ENCODE peak calls at places on chromosomes 4 and X, in eight cellular contexts. T is foreskin fibroblast, E is B cell, M is Peyer's patch, D is glutamatergic neuron, K is fibroblast of pulmonary artery, P is AG10803, S is tibial artery. J is an unnamed sample.

GRCh38 chr4:181911420-181911819 is 331.8 kb upstream of the TENM3 start:
- DNase-seq in T (no peak), E (no peak), M (no peak), D (no peak), K (peak), P (peak), S (no peak), J (no peak)

GRCh38 chr4:7157666-7158065 is 34.7 kb upstream of the SORCS2 start:
- DNase-seq in T (no peak), E (no peak), M (no peak), D (no peak), K (no peak), P (no peak), S (no peak), J (no peak)

GRCh38 chr4:108360857-108361820 is 192.4 kb upstream of the LEF1 start:
- DNase-seq in T (peak), E (no peak), M (no peak), D (no peak), K (peak), P (peak), S (no peak), J (no peak)

GRCh38 chr4:1487761-1488160 is 81.5 kb upstream of the NKX1-1 start:
- DNase-seq in T (no peak), E (no peak), M (no peak), D (no peak), K (no peak), P (no peak), S (no peak), J (no peak)

GRCh38 chrX:68018248-68019203 is 414.8 kb downstream of the OPHN1 start:
- DNase-seq in T (peak), E (no peak), M (no peak), D (peak), K (peak), P (peak), S (no peak), J (no peak)

GRCh38 chr4:75244325-75244724 is 269.9 kb downstream of the RCHY1 start:
- DNase-seq in T (no peak), E (no peak), M (no peak), D (no peak), K (no peak), P (no peak), S (no peak), J (no peak)

GRCh38 chrX:38627683-38628082 is 66.3 kb downstream of the TSPAN7 start:
- DNase-seq in T (peak), E (peak), M (no peak), D (no peak), K (peak), P (no peak), S (no peak), J (peak)

GRCh38 chrX:41180194-41180902 is 95.1 kb downstream of the USP9X start:
- DNase-seq in T (peak), E (peak), M (peak), D (peak), K (peak), P (peak), S (peak), J (peak)

GRCh38 chrX:100928660-100929613 is at the start of gene XKRX:
- DNase-seq in T (no peak), E (peak), M (peak), D (peak), K (no peak), P (no peak), S (peak), J (peak)

GRCh38 chr4:89482248-89482647 is 174.6 kb upstream of the GPRIN3 start:
- DNase-seq in T (peak), E (no peak), M (no peak), D (no peak), K (peak), P (peak), S (no peak), J (peak)

GRCh38 chr4:73434311-73434710 is 1.7 kb upstream of the AFP start:
- DNase-seq in T (no peak), E (no peak), M (no peak), D (no peak), K (peak), P (no peak), S (no peak), J (peak)

GRCh38 chr4:78155616-78156105 is 98.5 kb downstream of the FRAS1 start:
- DNase-seq in T (no peak), E (no peak), M (no peak), D (no peak), K (no peak), P (peak), S (no peak), J (no peak)

GRCh38 chrX:72054776-72055495 is 76.8 kb downstream of the RTL5 start:
- DNase-seq in T (no peak), E (no peak), M (no peak), D (peak), K (no peak), P (no peak), S (no peak), J (no peak)

GRCh38 chrX:67780694-67781109 is 236.9 kb downstream of the AR start:
- DNase-seq in T (peak), E (no peak), M (no peak), D (no peak), K (peak), P (peak), S (peak), J (no peak)

GRCh38 chr4:4677825-4678522 is 136.1 kb upstream of the STX18 start:
- DNase-seq in T (peak), E (no peak), M (no peak), D (peak), K (peak), P (peak), S (peak), J (no peak)

GRCh38 chr4:183838987-183839712 is 66.0 kb upstream of the STOX2 start:
- DNase-seq in T (no peak), E (no peak), M (no peak), D (no peak), K (peak), P (no peak), S (no peak), J (no peak)

GRCh38 chrX:16212024-16212423 is 44.7 kb downstream of the MAGEB17 start:
- DNase-seq in T (no peak), E (no peak), M (no peak), D (no peak), K (peak), P (no peak), S (no peak), J (no peak)

GRCh38 chr4:93199492-93199891 is 629.1 kb upstream of the ATOH1 start:
- DNase-seq in T (peak), E (no peak), M (no peak), D (no peak), K (peak), P (peak), S (no peak), J (peak)

GRCh38 chr4:168908093-168908492 is 102.0 kb downstream of the CBR4 start:
- DNase-seq in T (peak), E (no peak), M (no peak), D (no peak), K (peak), P (peak), S (no peak), J (no peak)

GRCh38 chr4:105551968-105552746 is at the start of gene ARHGEF38:
- DNase-seq in T (no peak), E (no peak), M (no peak), D (no peak), K (no peak), P (peak), S (no peak), J (no peak)

GRCh38 chr4:175947117-175947722 is 118.4 kb upstream of the WDR17 start:
- DNase-seq in T (peak), E (peak), M (no peak), D (no peak), K (peak), P (peak), S (no peak), J (no peak)

GRCh38 chr4:79576480-79576803 is 168.4 kb upstream of the GK2 start:
- DNase-seq in T (no peak), E (peak), M (no peak), D (peak), K (peak), P (peak), S (no peak), J (no peak)

GRCh38 chrX:108359811-108360602 is 78.2 kb downstream of the COL4A6 start:
- DNase-seq in T (peak), E (no peak), M (no peak), D (no peak), K (peak), P (no peak), S (no peak), J (no peak)

GRCh38 chrX:2320580-2321327 is 180.0 kb downstream of the DHRSX start:
- DNase-seq in T (peak), E (peak), M (no peak), D (no peak), K (peak), P (peak), S (no peak), J (no peak)

GRCh38 chr4:65999518-65999871 is 329.2 kb upstream of the EPHA5 start:
- DNase-seq in T (no peak), E (no peak), M (no peak), D (no peak), K (no peak), P (no peak), S (no peak), J (no peak)

GRCh38 chrX:24513416-24513815 is 48.3 kb downstream of the PDK3 start:
- DNase-seq in T (no peak), E (no peak), M (no peak), D (no peak), K (no peak), P (no peak), S (no peak), J (peak)

GRCh38 chr4:153785830-153786721 is 2.8 kb downstream of the SFRP2 start:
- DNase-seq in T (no peak), E (no peak), M (no peak), D (no peak), K (peak), P (peak), S (no peak), J (peak)

GRCh38 chr4:16253127-16253960 is 27.1 kb upstream of the TAPT1 start:
- DNase-seq in T (peak), E (no peak), M (no peak), D (no peak), K (peak), P (peak), S (no peak), J (no peak)

GRCh38 chr4:158208931-158209640 is 1.2 kb upstream of the TMEM144 start:
- DNase-seq in T (no peak), E (peak), M (no peak), D (no peak), K (peak), P (no peak), S (no peak), J (peak)

GRCh38 chrX:10017866-10018265 is 50.7 kb downstream of the CLDN34 start:
- DNase-seq in T (peak), E (no peak), M (no peak), D (no peak), K (peak), P (peak), S (no peak), J (no peak)

GRCh38 chr4:42865572-42866189 is 26.8 kb upstream of the GRXCR1 start:
- DNase-seq in T (peak), E (peak), M (peak), D (peak), K (peak), P (peak), S (peak), J (peak)

GRCh38 chrX:16119353-16120220 is 3.8 kb upstream of the GRPR start:
- DNase-seq in T (no peak), E (peak), M (no peak), D (no peak), K (no peak), P (no peak), S (no peak), J (peak)

GRCh38 chr4:109027016-109027500 is 264.2 kb upstream of the ETNPPL start:
- DNase-seq in T (no peak), E (no peak), M (no peak), D (no peak), K (no peak), P (no peak), S (no peak), J (no peak)

GRCh38 chrX:45954026-45954425 is 591.2 kb downstream of the ZNF674 start:
- DNase-seq in T (no peak), E (no peak), M (no peak), D (no peak), K (no peak), P (peak), S (no peak), J (no peak)

GRCh38 chrX:131830400-131831184 is 192.5 kb upstream of the STK26 start:
- DNase-seq in T (peak), E (peak), M (peak), D (peak), K (peak), P (peak), S (peak), J (peak)

GRCh38 chr4:149549911-149550310 is 265.7 kb downstream of the IQCM start:
- DNase-seq in T (no peak), E (no peak), M (no peak), D (peak), K (peak), P (peak), S (no peak), J (no peak)

GRCh38 chr4:72468904-72469502 is 100.0 kb downstream of the ADAMTS3 start:
- DNase-seq in T (no peak), E (peak), M (no peak), D (no peak), K (peak), P (peak), S (no peak), J (no peak)

GRCh38 chrX:30618160-30618765 is 35.0 kb upstream of the GK start:
- DNase-seq in T (no peak), E (peak), M (no peak), D (no peak), K (peak), P (no peak), S (no peak), J (no peak)

GRCh38 chr4:173273956-173274355 is 60.2 kb downstream of the HMGB2 start:
- DNase-seq in T (peak), E (no peak), M (no peak), D (no peak), K (no peak), P (peak), S (no peak), J (no peak)

DNA sequence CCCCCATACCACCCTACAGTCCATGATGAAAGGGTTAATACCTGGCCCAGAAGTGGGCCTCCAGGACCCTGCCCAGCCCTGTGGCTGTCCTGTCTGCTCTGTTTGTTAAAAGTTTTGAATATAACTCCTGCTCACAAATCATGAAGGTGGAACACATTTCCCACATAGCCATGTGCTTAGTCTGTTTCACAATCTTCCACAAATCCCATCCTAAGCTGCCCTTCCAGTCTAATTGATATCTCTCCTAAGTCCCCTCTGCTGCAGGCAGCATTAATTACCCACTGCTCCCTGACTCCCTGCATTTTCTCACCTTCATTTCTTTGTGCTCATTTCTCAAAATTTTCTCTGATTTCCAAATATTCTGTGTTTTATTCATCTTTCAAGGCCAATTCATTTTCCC is 142.6 kb downstream of the AASDH start:
- DNase-seq in T (no peak), E (no peak), M (no peak), D (no peak), K (no peak), P (no peak), S (no peak), J (no peak)
- TF ChIP-seq CTCF in T (no peak), E (no peak), M (no peak), D (no peak), K (no peak), P (no peak), S (no peak), J (no peak)

DNA sequence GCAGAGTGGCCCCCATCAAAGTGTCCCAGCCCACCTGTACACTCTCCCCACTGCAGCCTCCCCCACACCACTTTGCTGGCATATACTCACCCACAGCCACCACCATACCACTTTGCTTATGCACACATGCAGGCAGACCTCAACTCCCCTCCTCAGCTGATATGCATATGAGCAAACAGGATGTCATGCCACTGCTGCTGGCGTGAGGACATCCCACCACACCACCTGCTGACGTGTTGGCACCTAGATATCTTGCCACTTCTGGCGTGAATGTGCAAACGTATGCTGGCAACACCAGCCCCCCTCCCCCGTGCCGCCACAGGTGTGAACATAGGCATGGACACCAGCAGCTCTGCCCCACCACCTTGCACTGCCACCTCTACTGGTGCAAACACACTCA is 22.4 kb upstream of the MAGEA8 start:
- DNase-seq in T (no peak), E (no peak), M (no peak), D (no peak), K (no peak), P (no peak), S (no peak), J (no peak)
- TF ChIP-seq CTCF in T (no peak), E (no peak), M (no peak), D (no peak), K (no peak), P (no peak), S (no peak), J (no peak)

GRCh38 chr4:27094785-27095184 is 234.1 kb downstream of the STIM2 start:
- DNase-seq in T (no peak), E (no peak), M (no peak), D (no peak), K (no peak), P (no peak), S (no peak), J (no peak)

GRCh38 chr4:27096142-27096824 is 235.6 kb downstream of the STIM2 start:
- DNase-seq in T (no peak), E (no peak), M (no peak), D (no peak), K (no peak), P (no peak), S (no peak), J (no peak)

GRCh38 chr4:27100713-27101112 is 240.1 kb downstream of the STIM2 start:
- DNase-seq in T (no peak), E (no peak), M (no peak), D (no peak), K (no peak), P (no peak), S (no peak), J (no peak)

GRCh38 chr4:27094224-27094623 is 233.6 kb downstream of the STIM2 start:
- DNase-seq in T (no peak), E (no peak), M (no peak), D (no peak), K (no peak), P (no peak), S (no peak), J (no peak)

DNA sequence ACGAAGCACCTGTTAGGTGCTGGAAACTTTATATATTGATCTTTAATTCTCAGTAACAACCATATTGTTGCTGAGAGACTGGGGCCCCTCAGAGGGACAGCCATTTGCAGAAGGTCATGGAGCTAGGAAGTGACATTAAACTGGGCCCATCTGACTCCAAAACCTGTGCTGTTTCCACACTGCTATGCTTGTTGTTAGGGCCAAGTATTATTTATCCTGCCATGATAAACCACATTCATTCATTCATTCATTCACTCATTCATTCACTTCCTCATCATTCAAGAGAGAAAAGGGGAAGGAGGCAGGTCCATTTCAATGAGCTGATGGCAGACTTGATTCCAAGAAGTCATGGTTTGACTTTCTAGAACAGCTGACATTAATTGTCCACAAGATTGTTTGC is 237.4 kb downstream of the STIM2 start:
- DNase-seq in T (no peak), E (no peak), M (no peak), D (no peak), K (no peak), P (no peak), S (no peak), J (no peak)
- TF ChIP-seq CTCF in T (no peak), E (no peak), M (no peak), D (no peak), K (no peak), P (no peak), S (no peak), J (no peak)

DNA sequence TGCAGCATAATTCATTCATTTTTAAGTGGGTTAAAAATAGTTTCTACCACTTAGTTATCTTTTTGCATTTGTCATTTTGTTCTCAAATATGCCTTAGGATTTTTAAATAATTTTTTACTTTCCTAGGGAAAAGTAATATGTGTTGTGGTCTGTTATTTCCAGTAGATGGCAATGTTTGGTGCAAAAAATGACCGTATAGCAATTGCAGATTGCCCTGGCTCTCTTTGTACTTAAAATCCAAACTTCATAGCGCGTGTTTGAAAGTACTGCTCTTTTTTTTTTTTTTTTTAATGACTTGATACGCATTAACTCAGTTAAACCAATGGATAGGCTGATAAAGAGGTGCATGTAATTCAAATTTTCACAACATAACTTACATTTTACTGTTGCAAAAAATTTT is 74.4 kb upstream of the RBMX start:
- DNase-seq in T (peak), E (no peak), M (no peak), D (no peak), K (peak), P (peak), S (no peak), J (no peak)
- TF ChIP-seq CTCF in T (peak), E (peak), M (no peak), D (peak), K (peak), P (peak), S (no peak), J (peak)

DNA sequence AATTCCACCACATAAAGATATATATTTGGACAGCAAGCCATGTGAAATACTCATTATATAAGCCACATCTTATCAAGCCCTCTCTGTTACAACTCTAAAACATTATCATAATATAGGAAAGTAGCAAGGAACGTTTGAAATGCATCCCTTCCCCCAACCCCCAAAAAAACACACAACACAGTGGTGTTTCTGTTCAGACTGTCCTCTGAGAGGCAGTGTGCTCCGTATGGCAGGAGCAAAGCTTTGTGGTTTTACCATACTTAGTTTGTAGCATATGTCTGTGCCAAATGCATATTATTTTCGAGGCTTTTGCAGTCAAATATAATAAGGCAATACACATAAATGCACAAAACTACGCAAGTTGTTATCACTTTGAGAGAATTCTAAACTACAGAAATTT is 194.2 kb downstream of the RAPGEF2 start:
- DNase-seq in T (no peak), E (no peak), M (no peak), D (no peak), K (no peak), P (no peak), S (no peak), J (no peak)
- TF ChIP-seq CTCF in T (no peak), E (no peak), M (no peak), D (no peak), K (no peak), P (no peak), S (no peak), J (no peak)

GRCh38 chr4:81845273-81845672 is 373.6 kb upstream of the RASGEF1B start:
- DNase-seq in T (no peak), E (no peak), M (no peak), D (no peak), K (no peak), P (no peak), S (no peak), J (no peak)

GRCh38 chr4:81845761-81846160 is 374.1 kb upstream of the RASGEF1B start:
- DNase-seq in T (no peak), E (no peak), M (no peak), D (no peak), K (no peak), P (no peak), S (no peak), J (no peak)

GRCh38 chr4:81850701-81851100 is 379.0 kb upstream of the RASGEF1B start:
- DNase-seq in T (no peak), E (no peak), M (no peak), D (no peak), K (no peak), P (no peak), S (no peak), J (no peak)

GRCh38 chr4:81839347-81840042 is 367.8 kb upstream of the RASGEF1B start:
- DNase-seq in T (no peak), E (no peak), M (no peak), D (no peak), K (no peak), P (no peak), S (no peak), J (no peak)

GRCh38 chr4:81844717-81845116 is 373.0 kb upstream of the RASGEF1B start:
- DNase-seq in T (peak), E (peak), M (peak), D (peak), K (peak), P (peak), S (peak), J (peak)
- TF ChIP-seq CTCF in T (peak), E (peak), M (peak), D (peak), K (peak), P (peak), S (peak), J (peak)

J was measured in GM10248.